ENCODE peak calls at places on chromosomes 2 and 18, in nine cellular contexts. V is AG09319, I is nephron progenitor cell, W is A549, S is progenitor cell of endocrine pancreas, G is heart right ventricle, P is endothelial cell, C is HFF-Myc, U is astrocyte of the spinal cord. Q is an unnamed sample.

GRCh38 chr2:105573910-105574655 is 170.6 kb upstream of the NCK2 start:
- DNase-seq in G (no peak), U (no peak), W (no peak), I (no peak), C (no peak), P (no peak), S (no peak), V (no peak), Q (no peak)

GRCh38 chr2:191881982-191882816 is 35.3 kb upstream of the CAVIN2 start:
- DNase-seq in W (no peak), P (no peak), G (peak; percentile 8), S (no peak), I (no peak), C (no peak), U (no peak), V (no peak), Q (no peak)

GRCh38 chr18:7338846-7339245 is 108.0 kb downstream of the LRRC30 start:
- DNase-seq in G (no peak), I (no peak), P (no peak), W (no peak), C (no peak), U (no peak), S (no peak), V (no peak), Q (no peak)

GRCh38 chr2:216671791-216672343 is 23.5 kb downstream of the IGFBP5 start:
- DNase-seq in W (no peak), V (no peak), I (no peak), P (no peak), U (no peak), C (no peak), G (no peak), S (no peak), Q (no peak)

GRCh38 chr2:45825001-45825651 is 173.7 kb downstream of the PRKCE start:
- DNase-seq in P (no peak), V (no peak), U (peak; percentile 56), W (peak; percentile 17), S (no peak), C (no peak), I (no peak), G (no peak), Q (no peak)

GRCh38 chr2:104786204-104786603 is 67.7 kb upstream of the POU3F3 start:
- DNase-seq in W (no peak), P (no peak), I (no peak), V (no peak), C (no peak), U (no peak), G (no peak), S (no peak), Q (no peak)

GRCh38 chr2:58448065-58448507 is 207.0 kb upstream of the FANCL start:
- DNase-seq in I (peak; percentile 72), C (peak; percentile 50), S (peak; percentile 11), G (no peak), U (peak; percentile 77), P (peak; percentile 73), W (peak; percentile 90), V (peak; percentile 10), Q (peak; percentile 76)

GRCh38 chr2:30272761-30273573 is 41.6 kb downstream of the LBH start:
- DNase-seq in V (peak; percentile 49), C (peak; percentile 16), S (no peak), U (peak; percentile 62), G (no peak), P (no peak), W (peak; percentile 86), I (no peak), Q (no peak)

GRCh38 chr18:6719914-6720692 is 9.4 kb upstream of the ARHGAP28 start:
- DNase-seq in V (no peak), U (no peak), P (no peak), G (no peak), S (no peak), I (no peak), C (no peak), W (no peak), Q (no peak)

GRCh38 chr2:235545369-235546150 is 51.7 kb downstream of the AGAP1 start:
- DNase-seq in C (no peak), P (no peak), I (no peak), U (no peak), V (no peak), S (no peak), W (no peak), G (no peak), Q (no peak)

GRCh38 chr2:76870581-76870980 is 651.6 kb downstream of the LRRTM4 start:
- DNase-seq in G (no peak), I (no peak), W (no peak), S (no peak), V (no peak), U (peak; percentile 46), C (no peak), P (no peak), Q (no peak)

GRCh38 chr18:14577971-14578370 is 34.6 kb upstream of the POTEC start:
- DNase-seq in I (no peak), P (no peak), G (no peak), S (no peak), W (no peak), C (no peak), V (no peak), U (peak; percentile 0), Q (no peak)

GRCh38 chr2:128437181-128437520 is 118.5 kb upstream of the HS6ST1 start:
- DNase-seq in G (no peak), I (no peak), V (no peak), C (no peak), S (no peak), W (no peak), U (no peak), P (no peak), Q (no peak)

GRCh38 chr2:216057688-216058193 is 23.9 kb downstream of the PECR start:
- DNase-seq in G (no peak), S (no peak), U (peak; percentile 93), W (peak; percentile 85), C (no peak), V (no peak), I (no peak), P (no peak), Q (no peak)

GRCh38 chr2:10919776-10920606 is 8.3 kb downstream of the KCNF1 start:
- DNase-seq in G (no peak), S (no peak), W (no peak), P (no peak), C (no peak), I (no peak), V (no peak), U (no peak), Q (no peak)

GRCh38 chr2:99442837-99443236 is 47.0 kb downstream of the REV1 start:
- DNase-seq in G (no peak), S (no peak), U (no peak), P (no peak), V (no peak), W (peak; percentile 24), C (no peak), I (no peak), Q (no peak)
- TF ChIP-seq CTCF in G (peak; percentile 70), S (peak; percentile 30), U (no peak), P (no peak), V (peak; percentile 12), W (peak; percentile 11), C (no peak), I (no peak), Q (no peak)

GRCh38 chr18:73414069-73414468 is 546.3 kb upstream of the NETO1 start:
- DNase-seq in I (no peak), G (no peak), U (no peak), P (no peak), V (no peak), C (no peak), W (no peak), S (no peak), Q (no peak)

GRCh38 chr18:73409242-73409641 is 541.5 kb upstream of the NETO1 start:
- DNase-seq in G (no peak), U (peak; percentile 51), I (no peak), V (no peak), S (no peak), P (no peak), C (no peak), W (no peak), Q (no peak)

GRCh38 chr18:73419531-73419930 is 551.7 kb upstream of the NETO1 start:
- DNase-seq in S (no peak), U (no peak), C (no peak), V (no peak), G (no peak), P (no peak), W (no peak), I (no peak), Q (no peak)

DNA sequence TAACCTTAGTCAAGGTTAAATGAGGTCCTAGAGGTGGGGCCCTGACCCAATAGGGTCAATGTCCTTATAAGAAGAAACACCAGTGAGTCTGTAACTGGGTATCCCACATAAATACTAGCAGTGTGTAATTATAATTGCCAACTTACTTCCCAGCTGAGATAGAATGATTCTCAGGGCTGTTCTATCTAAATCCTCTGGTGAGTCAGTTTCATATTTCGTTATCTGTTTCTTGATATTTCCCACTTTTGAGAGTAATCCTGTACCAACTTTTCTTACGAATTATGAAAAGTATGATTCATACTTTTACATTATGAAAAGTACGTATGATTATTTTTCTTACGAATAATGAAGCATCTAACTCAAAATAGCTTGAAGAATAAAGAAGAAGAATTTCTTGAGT is 546.8 kb upstream of the NETO1 start:
- DNase-seq in V (no peak), I (no peak), C (no peak), G (no peak), U (no peak), S (no peak), W (no peak), P (no peak), Q (no peak)
- TF ChIP-seq CTCF in V (no peak), I (no peak), C (no peak), G (no peak), U (no peak), S (no peak), W (no peak), P (no peak), Q (no peak)

GRCh38 chr2:109247340-109247739 is 118.3 kb downstream of the SH3RF3 start:
- DNase-seq in W (no peak), P (no peak), S (no peak), C (no peak), I (no peak), V (no peak), U (no peak), G (no peak), Q (no peak)
- TF ChIP-seq CTCF in W (no peak), P (no peak), S (no peak), C (no peak), I (no peak), V (no peak), U (no peak), G (no peak), Q (no peak)

DNA sequence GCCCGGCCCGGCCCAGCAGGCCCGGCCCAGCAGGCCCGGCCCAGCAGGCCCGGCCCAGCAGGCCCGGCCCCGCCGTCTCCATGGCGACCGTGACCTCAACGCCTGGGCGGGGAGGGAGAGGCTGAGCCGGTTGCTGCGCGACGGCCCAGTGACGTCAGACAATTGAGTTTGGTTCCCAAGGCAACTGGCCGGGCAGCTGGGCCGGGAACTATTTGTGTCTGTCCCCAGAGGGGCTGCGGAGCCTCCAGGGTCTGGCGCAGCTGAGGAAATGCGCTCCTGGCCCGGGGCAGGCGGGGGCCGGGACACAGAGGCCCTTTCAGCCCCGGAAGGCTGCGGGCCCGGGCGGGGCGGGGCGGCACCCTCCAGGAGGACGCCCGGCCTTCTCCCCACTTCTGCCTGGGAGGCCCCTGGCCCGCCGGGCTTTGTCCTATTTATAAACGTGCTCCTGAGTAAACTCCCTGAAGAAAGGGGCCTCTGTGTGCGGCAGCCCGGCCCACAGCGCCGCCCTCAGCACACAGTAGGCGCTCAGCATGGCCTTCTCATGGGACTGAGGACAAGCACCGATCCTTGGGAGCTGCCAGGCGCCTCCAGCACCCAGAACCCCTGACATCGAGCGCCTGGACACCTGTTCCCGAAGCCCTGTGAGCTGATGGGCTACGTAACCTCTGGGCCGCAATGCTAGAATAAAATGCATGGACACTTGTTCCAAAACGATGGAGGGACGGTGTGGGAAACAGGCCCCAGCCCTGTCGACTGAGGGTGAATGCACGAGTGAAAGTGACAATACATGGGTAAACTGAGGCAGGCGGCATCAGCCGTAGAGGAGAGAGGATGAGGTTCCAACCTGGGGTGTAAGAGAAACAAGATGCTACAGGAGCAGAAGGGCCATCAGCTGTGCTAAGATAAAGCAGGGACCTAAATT is 12.3 kb downstream of the TEX44 start:
- DNase-seq in I (peak; percentile 99), P (peak; percentile 98), S (peak; percentile 98), V (peak; percentile 96), W (peak; percentile 98), G (peak; percentile 100), C (peak; percentile 95), U (peak; percentile 99), Q (peak; percentile 99)
- TF ChIP-seq CTCF in I (no peak), P (no peak), S (no peak), V (no peak), W (no peak), G (peak; percentile 37), C (no peak), U (peak; percentile 8), Q (no peak)